ENCODE peak calls at places on chromosomes 13 and 19, in seven cellular contexts. Y is GM23248, R is PC-3, W is MM.1S, M is OCI-LY7, P is neural progenitor cell, G is hepatocyte. Z is an unnamed sample.

GRCh38 chr13:72122661-72123060 is 255.7 kb upstream of the DACH1 start:
- DNase-seq in M (no peak), P (no peak), G (no peak), Y (no peak), W (no peak), R (no peak), Z (no peak)

GRCh38 chr19:30498707-30499106 is 126.5 kb downstream of the ZNF536 start:
- DNase-seq in R (no peak), Y (peak; percentile 6), G (no peak), W (no peak), M (no peak), P (peak; percentile 60), Z (peak; percentile 78)

GRCh38 chr19:15303105-15303780 is 29.1 kb downstream of the BRD4 start:
- DNase-seq in P (no peak), M (no peak), Y (peak; percentile 58), G (no peak), R (peak; percentile 45), W (no peak), Z (no peak)

GRCh38 chr13:35856721-35857346 is 274.3 kb downstream of the DCLK1 start:
- DNase-seq in G (no peak), M (no peak), R (no peak), W (no peak), Y (peak; percentile 31), P (no peak), Z (peak; percentile 28)

GRCh38 chr19:41144403-41144802 is 30.2 kb downstream of the CYP2F1 start:
- DNase-seq in M (peak; percentile 74), P (peak; percentile 83), R (peak; percentile 85), G (peak; percentile 85), W (peak; percentile 81), Y (peak; percentile 82), Z (peak; percentile 96)

GRCh38 chr19:38657633-38658222 is 10.3 kb downstream of the ACTN4 start:
- DNase-seq in P (peak; percentile 43), W (no peak), R (peak; percentile 94), M (no peak), G (peak; percentile 51), Y (peak; percentile 98), Z (peak; percentile 63)

GRCh38 chr19:12766051-12766521 is 9.3 kb downstream of the HOOK2 start:
- DNase-seq in Y (peak; percentile 83), W (peak; percentile 65), R (peak; percentile 79), M (peak; percentile 77), G (peak; percentile 85), P (peak; percentile 87), Z (peak; percentile 88)

GRCh38 chr19:31220540-31220939 is 128.7 kb downstream of the TSHZ3 start:
- DNase-seq in P (peak; percentile 9), Y (no peak), W (no peak), M (peak; percentile 67), R (no peak), G (no peak), Z (peak; percentile 65)

DNA sequence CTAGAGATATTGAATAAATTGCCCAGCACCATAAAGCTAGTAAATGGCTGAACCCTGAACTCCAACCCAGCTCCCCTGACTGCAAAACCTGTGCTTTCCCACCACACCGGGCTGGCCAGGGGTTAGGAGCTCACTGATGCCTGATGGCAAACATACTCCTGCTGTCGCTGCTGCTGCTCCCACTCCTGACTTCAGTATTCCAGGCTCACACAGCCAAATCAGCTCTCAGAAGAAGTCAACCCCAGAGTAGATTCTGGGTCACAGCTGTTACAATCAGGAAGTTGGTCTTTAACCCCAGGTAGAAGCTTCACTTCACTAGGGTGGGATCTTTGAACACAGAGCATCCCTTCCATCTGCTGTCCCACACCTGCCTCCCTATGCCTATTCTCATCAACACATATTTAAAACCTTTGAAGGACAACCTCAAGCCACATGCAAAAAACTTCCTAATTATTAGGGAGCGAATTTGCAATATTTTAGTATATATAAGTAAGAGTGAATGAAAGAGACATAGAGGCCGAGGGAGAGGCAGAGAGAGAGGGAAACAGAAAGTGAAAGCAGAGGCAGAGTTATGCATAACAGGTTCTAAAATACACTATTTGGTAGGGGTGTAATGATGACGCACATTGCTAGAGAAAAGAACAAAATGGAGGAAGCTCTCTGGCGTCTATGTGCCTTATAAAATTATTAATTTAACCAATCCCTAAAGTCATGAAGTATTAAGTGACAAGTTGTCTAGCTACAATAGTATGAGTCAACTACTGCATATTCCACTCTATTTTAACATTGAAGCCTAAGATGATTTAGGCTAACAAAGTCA is 99.4 kb upstream of the SERP2 start:
- DNase-seq in G (peak; percentile 34), W (peak; percentile 72), P (no peak), M (peak; percentile 79), Y (peak; percentile 78), R (peak; percentile 47), Z (no peak)
- TF ChIP-seq EZH2phosphoT487 in G (no peak), W (no peak), P (no peak), M (no peak), Y (no peak), R (no peak), Z (no peak)

GRCh38 chr13:52085416-52085815 is 43.5 kb downstream of the NEK5 start:
- DNase-seq in W (no peak), P (no peak), Y (peak; percentile 83), M (no peak), R (no peak), G (peak; percentile 48), Z (no peak)
- TF ChIP-seq EZH2phosphoT487 in W (no peak), P (no peak), Y (no peak), M (no peak), R (no peak), G (no peak), Z (no peak)

GRCh38 chr13:112670864-112671263 is 19.0 kb upstream of the ATP11A start:
- DNase-seq in P (no peak), W (no peak), Y (no peak), M (no peak), G (no peak), R (no peak), Z (no peak)

GRCh38 chr13:112672651-112673284 is 17.1 kb upstream of the ATP11A start:
- DNase-seq in Y (no peak), G (no peak), W (no peak), R (no peak), P (no peak), M (no peak), Z (no peak)

GRCh38 chr13:112668924-112669323 is 20.9 kb upstream of the ATP11A start:
- DNase-seq in M (no peak), W (no peak), R (no peak), Y (no peak), P (no peak), G (no peak), Z (no peak)

GRCh38 chr13:112671359-112671758 is 18.5 kb upstream of the ATP11A start:
- DNase-seq in M (no peak), R (no peak), P (no peak), G (no peak), Y (no peak), W (no peak), Z (no peak)

DNA sequence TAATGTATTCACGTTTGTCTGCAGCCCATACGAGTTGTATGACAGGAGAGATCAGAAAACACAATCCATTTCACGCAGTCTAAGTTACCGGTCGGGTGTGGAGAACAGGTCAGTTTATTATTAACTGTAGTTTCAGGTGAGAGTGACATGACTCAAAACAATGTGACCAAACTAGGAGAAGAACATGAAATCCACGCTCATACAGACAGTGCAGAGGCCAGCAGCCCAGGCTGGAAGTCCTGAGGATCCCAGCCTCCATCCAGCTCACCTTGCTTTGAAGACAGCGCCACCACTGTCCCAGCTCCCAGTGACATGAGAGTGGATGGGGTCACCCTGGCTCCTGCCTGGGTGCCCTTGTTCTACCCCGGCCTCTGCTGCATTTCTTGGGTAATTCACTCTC is 19.7 kb upstream of the ATP11A start:
- DNase-seq in W (no peak), P (no peak), G (peak; percentile 53), M (no peak), Y (no peak), R (no peak), Z (peak; percentile 33)
- TF ChIP-seq EZH2phosphoT487 in W (no peak), P (no peak), G (no peak), M (no peak), Y (no peak), R (no peak), Z (no peak)

DNA sequence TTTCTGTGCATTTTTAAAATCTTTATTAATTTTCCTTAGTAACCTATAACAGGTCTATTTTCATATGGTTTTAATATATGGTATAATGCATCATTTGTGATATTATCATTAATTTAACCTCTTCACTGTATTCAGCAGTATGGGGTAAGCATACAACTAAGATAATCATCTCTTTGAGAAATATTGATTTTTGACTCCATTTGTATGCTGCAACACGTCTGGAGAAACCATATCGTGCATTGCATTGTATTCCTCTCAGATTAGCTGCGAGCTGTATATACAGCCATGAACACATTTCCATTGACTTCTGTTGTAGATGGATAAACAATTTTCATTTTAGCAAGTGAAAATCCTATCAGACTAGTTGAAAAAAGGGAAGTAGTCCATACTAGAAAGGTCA is 2275.8 kb upstream of the PCDH20 start:
- DNase-seq in Y (no peak), M (no peak), R (no peak), G (no peak), P (no peak), W (no peak), Z (no peak)
- TF ChIP-seq EZH2phosphoT487 in Y (no peak), M (no peak), R (no peak), G (no peak), P (no peak), W (no peak), Z (no peak)

GRCh38 chr19:33684550-33685303 is 63.0 kb downstream of the CHST8 start:
- DNase-seq in P (peak; percentile 54), M (no peak), G (no peak), W (no peak), Y (no peak), R (no peak), Z (no peak)

GRCh38 chr19:33685541-33685940 is 63.8 kb downstream of the CHST8 start:
- DNase-seq in R (no peak), P (no peak), Y (no peak), M (no peak), G (no peak), W (no peak), Z (no peak)

GRCh38 chr19:33681081-33681680 is 59.4 kb downstream of the CHST8 start:
- DNase-seq in P (no peak), W (no peak), M (no peak), G (no peak), Y (no peak), R (no peak), Z (no peak)

GRCh38 chr19:33686246-33686645 is 64.5 kb downstream of the CHST8 start:
- DNase-seq in M (no peak), W (no peak), R (no peak), G (no peak), Y (no peak), P (no peak), Z (no peak)

GRCh38 chr19:33683881-33684549 is 62.3 kb downstream of the CHST8 start:
- DNase-seq in Y (peak; percentile 74), R (peak; percentile 46), M (no peak), G (peak; percentile 86), W (no peak), P (peak; percentile 94), Z (peak; percentile 91)
- TF ChIP-seq EZH2phosphoT487 in Y (no peak), R (no peak), M (no peak), G (no peak), W (no peak), P (no peak), Z (no peak)

GRCh38 chr13:20505405-20506366 is 20.0 kb downstream of the CRYL1 start:
- DNase-seq in M (no peak), G (no peak), W (no peak), P (no peak), R (peak; percentile 75), Y (no peak), Z (no peak)
- TF ChIP-seq EZH2phosphoT487 in M (no peak), G (no peak), W (no peak), P (no peak), R (no peak), Y (no peak), Z (no peak)

Z was measured in GM23338.